ENCODE peak calls at places on chromosome 9, in four cellular contexts. B is CD8-positive, alpha-beta T cell; V is body of pancreas; Z is MM.1S. I is an unnamed sample. For H3K27me3, the result is how much of the 10 kb centered on the place peaks cover.

GRCh38 chr9:100307061-100307460 is 45.7 kb downstream of the TEX10 start:
- DNase-seq in B (no peak), V (no peak), Z (no peak), I (no peak)

GRCh38 chr9:36165766-36166149 is 3.4 kb upstream of the CCIN start:
- DNase-seq in B (no peak), V (no peak), Z (no peak), I (no peak)

GRCh38 chr9:95609426-95609825 is 92.7 kb upstream of the PTCH1 start:
- DNase-seq in B (no peak), V (no peak), Z (no peak), I (no peak)

GRCh38 chr9:125025584-125025983 is 84.7 kb upstream of the GOLGA1 start:
- DNase-seq in B (no peak), V (no peak), Z (no peak), I (no peak)

GRCh38 chr9:73845954-73846690 is 651.0 kb upstream of the RORB start:
- DNase-seq in B (no peak), V (no peak), Z (no peak), I (no peak)

GRCh38 chr9:124353811-124354274 is 61.4 kb downstream of the PSMB7 start:
- DNase-seq in B (no peak), V (no peak), Z (no peak), I (no peak)

GRCh38 chr9:125587819-125588460 is 119.1 kb downstream of the MAPKAP1 start:
- DNase-seq in B (no peak), V (no peak), Z (no peak), I (no peak)

GRCh38 chr9:14993061-14993800 is 83.0 kb upstream of the FREM1 start:
- DNase-seq in B (no peak), V (peak), Z (no peak), I (peak)

GRCh38 chr9:105157178-105157583 is 87.3 kb upstream of the SLC44A1 start:
- DNase-seq in B (peak), V (peak), Z (peak), I (peak)

GRCh38 chr9:89879711-89880110 is 274.9 kb downstream of the GADD45G start:
- DNase-seq in B (peak), V (no peak), Z (no peak), I (peak)

GRCh38 chr9:36146666-36147065 is 10.1 kb downstream of the GLIPR2 start:
- DNase-seq in B (no peak), V (no peak), Z (no peak), I (no peak)

GRCh38 chr9:122051401-122052346 is 41.4 kb downstream of the TTLL11 start:
- DNase-seq in B (no peak), V (no peak), Z (no peak), I (no peak)

GRCh38 chr9:15087031-15087417 is 176.8 kb upstream of the FREM1 start:
- DNase-seq in B (no peak), V (no peak), Z (no peak), I (no peak)

GRCh38 chr9:16304301-16304700 is 566.2 kb downstream of the BNC2 start:
- DNase-seq in B (no peak), V (no peak), Z (no peak), I (no peak)

GRCh38 chr9:88017086-88017485 is 42.8 kb upstream of the CDK20 start:
- DNase-seq in B (no peak), V (no peak), Z (no peak), I (no peak)

GRCh38 chr9:94779693-94780290 is 53.3 kb downstream of the AOPEP start:
- DNase-seq in B (no peak), V (no peak), Z (no peak), I (no peak)

GRCh38 chr9:20624201-20625002 is 2.1 kb upstream of the MLLT3 start:
- DNase-seq in B (peak), V (peak), Z (peak), I (peak)

GRCh38 chr9:108963459-108964143 is 29.4 kb downstream of the ABITRAM start:
- DNase-seq in B (no peak), V (no peak), Z (no peak), I (peak)

GRCh38 chr9:133876144-133876543 is 116.0 kb downstream of the VAV2 start:
- DNase-seq in B (no peak), V (no peak), Z (no peak), I (no peak)

GRCh38 chr9:35401011-35401410 is 88.9 kb upstream of the RUSC2 start:
- DNase-seq in B (no peak), V (no peak), Z (no peak), I (no peak)

GRCh38 chr9:135060461-135061116 is 26.9 kb upstream of the OLFM1 start:
- DNase-seq in B (no peak), V (peak), Z (no peak), I (peak)
- TF ChIP-seq CTCF in B (no peak), V (no peak), Z (no peak), I (no peak)

GRCh38 chr9:136742640-136743391 is at the start of gene LCN10:
- DNase-seq in B (no peak), V (peak), Z (no peak), I (no peak)
- H3K27me3 ChIP-seq in B (under half), V (under half), Z (half or more), I (under half)

DNA sequence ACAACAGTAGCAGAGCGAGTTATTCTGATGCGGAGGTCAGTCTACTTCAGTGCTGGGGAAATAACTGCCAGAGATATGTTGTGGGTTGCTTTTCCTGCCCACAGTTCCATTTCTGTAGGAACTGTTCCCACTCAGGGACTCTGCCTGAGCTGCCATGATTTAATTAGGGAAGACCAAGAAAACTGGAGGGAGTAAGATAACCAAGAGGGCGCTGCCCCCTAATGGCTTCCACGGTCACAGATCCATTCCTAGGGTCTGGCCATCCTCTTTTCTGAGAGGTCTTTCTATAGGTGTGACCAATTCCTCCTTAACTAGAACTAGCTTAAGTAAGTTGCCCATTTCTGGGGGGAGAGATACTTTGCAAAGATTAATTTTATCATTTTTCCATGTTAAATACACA is 125.9 kb downstream of the APBA1 start:
- DNase-seq in B (no peak), V (no peak), Z (no peak), I (peak)
- TF ChIP-seq CTCF in B (no peak), V (no peak), Z (peak), I (no peak)

DNA sequence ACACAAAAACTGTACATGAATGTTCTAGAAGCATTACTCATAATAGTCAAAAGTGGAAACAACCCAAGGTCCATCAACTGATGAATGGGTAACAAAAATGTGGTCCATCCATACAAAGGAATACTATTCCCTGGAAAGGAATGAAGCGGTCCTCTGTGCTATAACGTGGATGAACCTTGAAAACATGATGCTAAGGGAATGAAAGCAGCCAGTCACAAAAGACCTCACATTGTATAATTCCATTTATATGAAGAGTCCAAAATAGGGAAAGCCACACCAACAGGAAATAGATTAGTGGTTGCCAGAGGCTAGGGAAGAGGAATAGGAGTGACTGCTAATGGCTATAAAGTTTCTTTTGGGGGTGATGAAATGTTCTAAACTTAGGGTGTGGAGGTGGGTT is 22.7 kb upstream of the BARHL1 start:
- DNase-seq in B (no peak), V (no peak), Z (no peak), I (no peak)
- H3K27me3 ChIP-seq in B (under half), V (under half), Z (half or more), I (under half)

DNA sequence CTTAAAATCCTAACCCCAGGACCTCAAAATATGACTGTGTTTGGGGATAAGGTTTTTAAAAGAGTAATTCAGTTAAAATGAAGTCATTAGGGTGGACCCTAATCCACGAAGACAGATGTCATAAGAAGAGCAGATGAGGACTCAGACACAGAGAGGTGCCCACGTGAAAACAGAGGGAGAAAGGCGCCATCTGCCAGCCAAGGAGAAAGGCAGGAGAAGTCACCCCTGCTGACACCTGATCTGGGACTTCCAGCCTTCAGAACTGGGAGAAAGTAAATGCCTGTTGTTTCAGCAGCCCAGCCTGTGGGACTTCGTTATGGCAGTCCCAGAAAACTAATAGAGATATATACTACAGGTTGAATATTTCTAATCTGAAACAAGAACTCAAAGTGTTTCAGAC is 67.4 kb downstream of the ROR2 start:
- DNase-seq in B (no peak), V (no peak), Z (no peak), I (no peak)
- TF ChIP-seq CTCF in B (no peak), V (no peak), Z (peak), I (no peak)

GRCh38 chr9:4301971-4302427 is 2.1 kb upstream of the GLIS3 start:
- DNase-seq in B (no peak), V (peak), Z (no peak), I (peak)
- H3K27me3 ChIP-seq in B (under half), V (under half), Z (under half), I (under half)

GRCh38 chr9:86241216-86241615 is 18.2 kb downstream of the C9orf153 start:
- DNase-seq in B (no peak), V (no peak), Z (no peak), I (no peak)

GRCh38 chr9:86242012-86242411 is 17.4 kb downstream of the C9orf153 start:
- DNase-seq in B (no peak), V (no peak), Z (no peak), I (no peak)

GRCh38 chr9:86250123-86250522 is 9.3 kb downstream of the C9orf153 start:
- DNase-seq in B (no peak), V (no peak), Z (no peak), I (no peak)

GRCh38 chr9:86246752-86247161 is 12.7 kb downstream of the C9orf153 start:
- DNase-seq in B (no peak), V (peak), Z (no peak), I (no peak)
- TF ChIP-seq CTCF in B (no peak), V (no peak), Z (no peak), I (no peak)

GRCh38 chr9:136147890-136148714 is 29.4 kb upstream of the TMEM250 start:
- DNase-seq in B (no peak), V (no peak), Z (no peak), I (no peak)

GRCh38 chr9:136148766-136149165 is 30.1 kb upstream of the TMEM250 start:
- DNase-seq in B (no peak), V (no peak), Z (no peak), I (no peak)

GRCh38 chr9:136145580-136145979 is 26.9 kb upstream of the TMEM250 start:
- DNase-seq in B (no peak), V (no peak), Z (no peak), I (no peak)

GRCh38 chr9:136146126-136147037 is 27.7 kb upstream of the TMEM250 start:
- DNase-seq in B (no peak), V (no peak), Z (no peak), I (no peak)

GRCh38 chr9:136147038-136147889 is 28.6 kb upstream of the TMEM250 start:
- DNase-seq in B (no peak), V (no peak), Z (no peak), I (no peak)
- H3K27me3 ChIP-seq in B (under half), V (under half), Z (half or more), I (under half)

DNA sequence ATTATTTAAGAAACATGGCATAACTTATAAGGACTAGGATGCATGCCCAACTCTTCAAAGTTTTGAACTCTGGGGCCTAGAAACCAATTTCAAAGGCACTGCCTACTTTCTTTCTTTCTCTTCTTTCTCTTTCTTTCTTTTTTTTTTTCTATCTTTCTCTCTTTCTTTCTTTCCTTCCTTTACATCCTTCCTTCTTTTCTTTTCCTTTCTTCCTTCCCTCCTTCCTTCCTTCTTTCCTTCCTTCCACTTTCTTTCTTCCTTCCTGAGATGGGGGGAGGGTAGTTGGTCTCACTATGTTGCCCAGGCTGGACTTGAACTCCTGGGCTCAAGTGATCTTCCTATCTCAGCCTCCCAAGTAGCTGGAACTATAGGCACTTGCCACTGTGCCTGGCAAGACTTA is 15.9 kb upstream of the TOMM5 start:
- DNase-seq in B (no peak), V (no peak), Z (no peak), I (no peak)
- TF ChIP-seq CTCF in B (no peak), V (no peak), Z (no peak), I (no peak)

I was measured in testis.